ENCODE peak calls at places on chromosomes 6 and 20, in five cellular contexts. U, N, R, H and G are unnamed samples.

GRCh38 chr20:3092611-3093379 is 8.3 kb upstream of the AVP start:
- DNase-seq in H (no peak), N (peak; percentile 25), U (no peak), R (peak; percentile 69), G (no peak)

GRCh38 chr6:79421707-79422484 is 115.3 kb downstream of the LCA5 start:
- DNase-seq in U (no peak), R (no peak), N (peak; percentile 99), H (peak; percentile 27), G (no peak)

GRCh38 chr20:19794941-19795340 is 36.9 kb downstream of the RIN2 start:
- DNase-seq in N (peak; percentile 65), U (no peak), R (no peak), H (no peak), G (no peak)

GRCh38 chr6:56357616-56358373 is 110.4 kb upstream of the COL21A1 start:
- DNase-seq in N (no peak), U (no peak), H (no peak), R (no peak), G (no peak)

GRCh38 chr6:39218868-39219567 is 10.3 kb downstream of the KCNK5 start:
- DNase-seq in N (no peak), U (no peak), H (peak; percentile 1), R (no peak), G (no peak)

GRCh38 chr6:29722773-29723665 is at the start of gene HLA-F:
- DNase-seq in R (peak; percentile 90), H (peak; percentile 46), U (peak; percentile 74), N (peak; percentile 87), G (peak; percentile 93)

GRCh38 chr20:6994452-6994851 is 227.0 kb downstream of the BMP2 start:
- DNase-seq in R (no peak), U (no peak), N (no peak), H (peak; percentile 16), G (no peak)

GRCh38 chr6:16430661-16431089 is 192.3 kb downstream of the GMPR start:
- DNase-seq in R (no peak), N (no peak), H (no peak), U (no peak), G (no peak)

GRCh38 chr6:144151010-144151727 is 852 bp downstream of the STX11 start:
- DNase-seq in U (no peak), N (peak; percentile 64), H (no peak), R (peak; percentile 58), G (peak; percentile 63)

GRCh38 chr20:25158043-25158442 is 37.5 kb upstream of the ENTPD6 start:
- DNase-seq in U (no peak), R (no peak), H (no peak), N (no peak), G (no peak)

GRCh38 chr6:40806479-40806878 is 219.3 kb upstream of the LRFN2 start:
- DNase-seq in U (no peak), H (no peak), R (no peak), N (no peak), G (no peak)

GRCh38 chr6:116010400-116011095 is 50.1 kb downstream of the FRK start:
- DNase-seq in U (peak; percentile 68), N (peak; percentile 73), H (no peak), R (peak; percentile 11), G (peak; percentile 15)

GRCh38 chr6:23659125-23659524 is 466.9 kb upstream of the NRSN1 start:
- DNase-seq in H (no peak), R (no peak), U (no peak), N (no peak), G (no peak)

GRCh38 chr6:14265049-14266021 is 147.8 kb downstream of the CD83 start:
- DNase-seq in H (no peak), U (no peak), R (no peak), N (no peak), G (no peak)

GRCh38 chr6:170036916-170037315 is 254.0 kb downstream of the DLL1 start:
- DNase-seq in H (no peak), N (no peak), R (no peak), U (peak; percentile 29), G (no peak)

GRCh38 chr6:163962627-163963117 is 548.2 kb downstream of the QKI start:
- DNase-seq in N (no peak), H (no peak), R (no peak), U (no peak), G (no peak)

GRCh38 chr6:133501675-133502275 is 260.6 kb downstream of the EYA4 start:
- DNase-seq in H (no peak), U (no peak), N (no peak), R (no peak), G (no peak)

GRCh38 chr6:103672169-103672568 is 1187.5 kb downstream of the HACE1 start:
- DNase-seq in H (no peak), R (no peak), N (no peak), U (no peak), G (no peak)

GRCh38 chr6:149128489-149129145 is 188.9 kb upstream of the TAB2 start:
- DNase-seq in N (peak; percentile 21), H (no peak), R (no peak), U (no peak), G (no peak)

GRCh38 chr6:16966821-16967817 is 134.7 kb upstream of the STMND1 start:
- DNase-seq in N (no peak), U (no peak), H (no peak), R (no peak), G (no peak)

GRCh38 chr20:856361-856775 is 22.9 kb downstream of the FAM110A start:
- DNase-seq in R (no peak), U (no peak), H (peak; percentile 46), N (no peak), G (no peak)

GRCh38 chr20:43840382-43841070 is 74.1 kb upstream of the TOX2 start:
- DNase-seq in R (peak; percentile 74), U (no peak), H (no peak), N (no peak), G (peak; percentile 75)

GRCh38 chr6:138088307-138088744 is 18.9 kb downstream of the PERP start:
- DNase-seq in H (peak; percentile 80), U (no peak), N (peak; percentile 63), R (no peak), G (no peak)

GRCh38 chr6:31356946-31357466 is at the start of gene HLA-B:
- DNase-seq in N (peak; percentile 89), R (peak; percentile 91), U (peak; percentile 80), H (peak; percentile 76), G (peak; percentile 91)

GRCh38 chr6:22231616-22232015 is 65.2 kb downstream of the PRL start:
- DNase-seq in N (no peak), H (no peak), U (no peak), R (no peak), G (no peak)

GRCh38 chr6:120564779-120565178 is 769.5 kb downstream of the TBC1D32 start:
- DNase-seq in H (no peak), N (no peak), U (no peak), R (no peak), G (no peak)

GRCh38 chr6:153553627-153554026 is 422.5 kb upstream of the RGS17 start:
- DNase-seq in N (no peak), R (no peak), H (no peak), U (no peak), G (no peak)

GRCh38 chr6:156689656-156690055 is 87.5 kb upstream of the ARID1B start:
- DNase-seq in R (no peak), N (no peak), H (no peak), U (no peak), G (no peak)

GRCh38 chr6:156687875-156688549 is 89.2 kb upstream of the ARID1B start:
- DNase-seq in N (peak; percentile 36), U (peak; percentile 65), H (no peak), R (peak; percentile 35), G (no peak)

GRCh38 chr6:156685823-156686428 is 91.3 kb upstream of the ARID1B start:
- DNase-seq in N (no peak), U (no peak), R (no peak), H (no peak), G (no peak)

GRCh38 chr6:156686940-156687874 is 90.0 kb upstream of the ARID1B start:
- DNase-seq in R (peak; percentile 96), U (peak; percentile 93), H (peak; percentile 56), N (peak; percentile 85), G (peak; percentile 94)

DNA sequence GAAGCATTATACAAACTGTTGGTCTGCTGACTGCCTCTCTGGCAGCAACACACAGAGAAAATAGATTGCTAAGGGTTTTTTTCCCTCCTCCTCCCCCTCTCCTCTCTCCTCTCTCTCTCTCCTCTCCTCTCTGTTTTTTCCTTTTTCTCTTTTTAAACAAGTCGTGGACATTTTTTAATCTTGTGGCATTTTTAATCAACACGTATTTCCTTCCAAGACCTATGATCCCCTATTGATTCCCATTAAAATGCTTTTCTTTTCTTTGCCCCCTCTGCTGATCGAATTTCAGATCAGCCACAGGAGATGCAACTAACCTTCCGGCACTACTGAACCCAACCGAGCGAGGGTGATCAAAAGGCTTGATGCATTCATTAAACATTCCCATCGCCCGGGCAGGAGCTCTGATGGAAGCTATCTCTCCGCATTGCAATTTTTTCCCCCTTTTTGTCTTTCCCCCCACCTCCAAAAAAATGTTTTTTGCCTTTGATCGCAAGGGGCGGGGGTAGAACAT is 90.7 kb upstream of the ARID1B start:
- DNase-seq in N (peak; percentile 81), U (no peak), R (peak; percentile 50), H (no peak), G (no peak)
- TF ChIP-seq CTCF in N (no peak), U (peak; percentile 13), R (peak; percentile 27), H (peak; percentile 27), G (peak; percentile 35)

GRCh38 chr20:38902601-38903000 is 23.6 kb upstream of the FAM83D start:
- DNase-seq in R (no peak), U (no peak), N (no peak), H (no peak), G (no peak)
- TF ChIP-seq CTCF in R (no peak), U (no peak), N (no peak), H (no peak), G (no peak)

DNA sequence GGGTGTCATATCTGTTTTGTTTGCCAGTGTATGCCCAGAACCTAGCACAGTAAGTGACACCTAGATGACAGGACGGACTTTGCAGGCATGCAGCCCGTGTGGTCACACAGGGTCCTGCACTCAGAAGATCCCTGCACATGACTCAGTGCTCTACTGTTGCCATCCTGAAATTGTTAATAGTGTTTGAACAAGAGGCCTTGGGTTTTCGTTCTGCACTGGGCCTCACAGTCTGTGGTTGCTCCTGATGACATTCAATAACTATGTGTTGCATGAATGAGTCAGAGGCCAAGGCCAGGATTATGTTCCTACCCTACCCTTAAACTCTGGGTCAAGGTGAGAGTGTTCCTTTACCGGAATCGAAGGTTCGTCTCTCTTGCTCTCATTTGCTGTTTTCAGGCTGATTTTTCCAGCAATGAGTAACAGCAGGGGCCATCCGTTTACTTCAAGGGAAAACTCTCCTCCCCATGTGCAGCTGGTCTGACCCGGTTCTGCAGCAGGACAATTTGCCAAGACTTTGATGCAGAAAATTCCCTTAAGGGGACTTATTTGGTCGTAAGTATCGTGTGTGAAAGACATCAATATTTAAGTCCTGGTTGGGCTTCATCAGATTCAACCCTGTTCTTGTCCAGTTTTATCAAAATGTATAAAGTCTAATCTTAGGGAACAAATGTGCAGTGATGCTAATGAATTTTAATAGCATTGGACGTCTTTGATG is 13.0 kb upstream of the PFDN4 start:
- DNase-seq in R (no peak), U (no peak), H (no peak), N (no peak), G (no peak)
- TF ChIP-seq CTCF in R (no peak), U (no peak), H (no peak), N (no peak), G (no peak)

DNA sequence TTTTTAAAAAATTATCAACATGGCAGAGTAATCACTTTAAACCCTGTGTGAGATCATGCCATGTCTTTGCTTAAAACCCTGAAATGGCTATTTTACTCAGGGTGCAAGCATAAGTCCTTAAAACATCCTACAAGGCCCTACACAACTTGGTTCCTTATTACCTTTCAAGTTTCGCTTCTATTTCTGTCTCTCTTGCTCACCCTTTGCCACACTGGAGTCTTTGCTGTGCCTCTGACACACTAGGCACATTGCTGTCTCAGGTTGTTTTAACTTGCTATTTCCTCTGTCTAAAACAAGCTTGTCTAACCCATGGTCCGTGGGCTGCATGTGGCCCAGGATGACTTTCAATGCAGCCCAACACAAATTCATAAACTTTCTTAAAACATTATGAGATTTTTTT is 55.6 kb downstream of the KIAA0408 start:
- DNase-seq in N (no peak), H (no peak), U (no peak), R (peak; percentile 29), G (peak; percentile 35)
- TF ChIP-seq CTCF in N (no peak), H (no peak), U (no peak), R (no peak), G (no peak)